ENCODE peak calls at places on chromosomes 11 and 22, in nine cellular contexts. One of them, this sample, is unnamed. For H3K9me3 and H3K27me3, the result is how much of the 10 kb centered on the place peaks cover.

GRCh38 chr11:47348859-47349258 is 3.6 kb downstream of the MYBPC3 start:
- DNase-seq in sigmoid colon: no peak
- DNase-seq in naive thymus-derived CD4-positive, alpha-beta T cell: no peak
- DNase-seq in lung: no peak
- DNase-seq in lower lobe of right lung: no peak
- DNase-seq in Panc1: no peak
- DNase-seq in breast epithelium: no peak
- DNase-seq in CD4-positive, alpha-beta T cell: no peak
- DNase-seq in neuronal stem cell: no peak
- DNase-seq in this sample: no peak

GRCh38 chr11:70454197-70454767 is 56.0 kb downstream of the CTTN start:
- DNase-seq in sigmoid colon: no peak
- DNase-seq in naive thymus-derived CD4-positive, alpha-beta T cell: no peak
- DNase-seq in lung: no peak
- DNase-seq in lower lobe of right lung: no peak
- DNase-seq in Panc1: no peak
- DNase-seq in breast epithelium: no peak
- DNase-seq in CD4-positive, alpha-beta T cell: no peak
- DNase-seq in neuronal stem cell: no peak
- DNase-seq in this sample: no peak

GRCh38 chr22:46143491-46144147 is 6.7 kb upstream of the PPARA start:
- DNase-seq in sigmoid colon: peak
- DNase-seq in naive thymus-derived CD4-positive, alpha-beta T cell: no peak
- DNase-seq in lung: no peak
- DNase-seq in lower lobe of right lung: no peak
- DNase-seq in Panc1: no peak
- DNase-seq in breast epithelium: no peak
- DNase-seq in CD4-positive, alpha-beta T cell: no peak
- DNase-seq in neuronal stem cell: no peak
- DNase-seq in this sample: no peak

GRCh38 chr22:40709752-40710413 is 30.6 kb downstream of the MCHR1 start:
- DNase-seq in sigmoid colon: peak
- DNase-seq in naive thymus-derived CD4-positive, alpha-beta T cell: no peak
- DNase-seq in lung: no peak
- DNase-seq in lower lobe of right lung: no peak
- DNase-seq in Panc1: no peak
- DNase-seq in breast epithelium: no peak
- DNase-seq in CD4-positive, alpha-beta T cell: no peak
- DNase-seq in neuronal stem cell: no peak
- DNase-seq in this sample: peak

GRCh38 chr11:20226936-20227335 is 66.7 kb upstream of the DBX1 start:
- DNase-seq in sigmoid colon: no peak
- DNase-seq in naive thymus-derived CD4-positive, alpha-beta T cell: no peak
- DNase-seq in lung: no peak
- DNase-seq in lower lobe of right lung: no peak
- DNase-seq in Panc1: no peak
- DNase-seq in breast epithelium: no peak
- DNase-seq in CD4-positive, alpha-beta T cell: no peak
- DNase-seq in neuronal stem cell: no peak
- DNase-seq in this sample: no peak

GRCh38 chr11:66321606-66322005 is 4.8 kb upstream of the CD248 start:
- DNase-seq in sigmoid colon: no peak
- DNase-seq in naive thymus-derived CD4-positive, alpha-beta T cell: no peak
- DNase-seq in lung: no peak
- DNase-seq in lower lobe of right lung: no peak
- DNase-seq in Panc1: no peak
- DNase-seq in breast epithelium: no peak
- DNase-seq in CD4-positive, alpha-beta T cell: no peak
- DNase-seq in neuronal stem cell: no peak
- DNase-seq in this sample: no peak

GRCh38 chr11:78586452-78587046 is 11.9 kb upstream of the NARS2 start:
- DNase-seq in sigmoid colon: no peak
- DNase-seq in naive thymus-derived CD4-positive, alpha-beta T cell: peak
- DNase-seq in lung: no peak
- DNase-seq in lower lobe of right lung: no peak
- DNase-seq in Panc1: no peak
- DNase-seq in breast epithelium: no peak
- DNase-seq in CD4-positive, alpha-beta T cell: no peak
- DNase-seq in neuronal stem cell: no peak
- DNase-seq in this sample: no peak

GRCh38 chr11:59186130-59186594 is 14.2 kb downstream of the DTX4 start:
- DNase-seq in sigmoid colon: no peak
- DNase-seq in naive thymus-derived CD4-positive, alpha-beta T cell: peak
- DNase-seq in lung: peak
- DNase-seq in lower lobe of right lung: peak
- DNase-seq in Panc1: no peak
- DNase-seq in breast epithelium: no peak
- DNase-seq in CD4-positive, alpha-beta T cell: peak
- DNase-seq in neuronal stem cell: no peak
- DNase-seq in this sample: no peak

GRCh38 chr22:20089977-20090729 is 10.1 kb downstream of the DGCR8 start:
- DNase-seq in sigmoid colon: no peak
- DNase-seq in naive thymus-derived CD4-positive, alpha-beta T cell: no peak
- DNase-seq in lung: no peak
- DNase-seq in lower lobe of right lung: peak
- DNase-seq in Panc1: no peak
- DNase-seq in breast epithelium: no peak
- DNase-seq in CD4-positive, alpha-beta T cell: no peak
- DNase-seq in neuronal stem cell: no peak
- DNase-seq in this sample: no peak

GRCh38 chr11:12818333-12819015 is 144.3 kb downstream of the TEAD1 start:
- DNase-seq in sigmoid colon: no peak
- DNase-seq in naive thymus-derived CD4-positive, alpha-beta T cell: no peak
- DNase-seq in lung: no peak
- DNase-seq in lower lobe of right lung: no peak
- DNase-seq in Panc1: no peak
- DNase-seq in breast epithelium: no peak
- DNase-seq in CD4-positive, alpha-beta T cell: no peak
- DNase-seq in neuronal stem cell: no peak
- DNase-seq in this sample: no peak

GRCh38 chr11:131370090-131370751 is at the start of gene NTM:
- DNase-seq in sigmoid colon: peak
- DNase-seq in naive thymus-derived CD4-positive, alpha-beta T cell: no peak
- DNase-seq in lung: peak
- DNase-seq in lower lobe of right lung: no peak
- DNase-seq in Panc1: no peak
- DNase-seq in breast epithelium: no peak
- DNase-seq in CD4-positive, alpha-beta T cell: no peak
- DNase-seq in neuronal stem cell: peak
- DNase-seq in this sample: peak

GRCh38 chr11:15923169-15923568 is 433.2 kb downstream of the SOX6 start:
- DNase-seq in sigmoid colon: no peak
- DNase-seq in naive thymus-derived CD4-positive, alpha-beta T cell: no peak
- DNase-seq in lung: no peak
- DNase-seq in lower lobe of right lung: no peak
- DNase-seq in Panc1: no peak
- DNase-seq in breast epithelium: no peak
- DNase-seq in CD4-positive, alpha-beta T cell: no peak
- DNase-seq in neuronal stem cell: no peak
- DNase-seq in this sample: no peak

GRCh38 chr22:19168088-19168890 is 10.2 kb downstream of the SLC25A1 start:
- DNase-seq in sigmoid colon: no peak
- DNase-seq in naive thymus-derived CD4-positive, alpha-beta T cell: no peak
- DNase-seq in lung: no peak
- DNase-seq in lower lobe of right lung: no peak
- DNase-seq in Panc1: no peak
- DNase-seq in breast epithelium: no peak
- DNase-seq in CD4-positive, alpha-beta T cell: no peak
- DNase-seq in neuronal stem cell: no peak
- DNase-seq in this sample: no peak

GRCh38 chr22:19819209-19819910 is 35.3 kb downstream of the GNB1L start:
- DNase-seq in sigmoid colon: peak
- DNase-seq in naive thymus-derived CD4-positive, alpha-beta T cell: no peak
- DNase-seq in lung: no peak
- DNase-seq in lower lobe of right lung: no peak
- DNase-seq in Panc1: no peak
- DNase-seq in breast epithelium: peak
- DNase-seq in CD4-positive, alpha-beta T cell: peak
- DNase-seq in neuronal stem cell: no peak
- DNase-seq in this sample: no peak

GRCh38 chr11:128200467-128200866 is 386.9 kb downstream of the ETS1 start:
- DNase-seq in sigmoid colon: no peak
- DNase-seq in naive thymus-derived CD4-positive, alpha-beta T cell: no peak
- DNase-seq in lung: no peak
- DNase-seq in lower lobe of right lung: no peak
- DNase-seq in Panc1: no peak
- DNase-seq in breast epithelium: no peak
- DNase-seq in CD4-positive, alpha-beta T cell: no peak
- DNase-seq in neuronal stem cell: no peak
- DNase-seq in this sample: no peak

GRCh38 chr11:23364076-23364475 is 503.8 kb upstream of the CCDC179 start:
- DNase-seq in sigmoid colon: no peak
- DNase-seq in naive thymus-derived CD4-positive, alpha-beta T cell: no peak
- DNase-seq in lung: no peak
- DNase-seq in lower lobe of right lung: no peak
- DNase-seq in Panc1: no peak
- DNase-seq in breast epithelium: no peak
- DNase-seq in CD4-positive, alpha-beta T cell: no peak
- DNase-seq in neuronal stem cell: no peak
- DNase-seq in this sample: no peak

GRCh38 chr22:32796865-32797573 is 4.5 kb upstream of the TIMP3 start:
- DNase-seq in sigmoid colon: peak
- DNase-seq in naive thymus-derived CD4-positive, alpha-beta T cell: peak
- DNase-seq in lung: peak
- DNase-seq in lower lobe of right lung: peak
- DNase-seq in Panc1: peak
- DNase-seq in breast epithelium: peak
- DNase-seq in CD4-positive, alpha-beta T cell: peak
- DNase-seq in neuronal stem cell: peak
- DNase-seq in this sample: peak

GRCh38 chr22:33658775-33659174 is 261.5 kb downstream of the LARGE1 start:
- DNase-seq in sigmoid colon: peak
- DNase-seq in naive thymus-derived CD4-positive, alpha-beta T cell: no peak
- DNase-seq in lung: peak
- DNase-seq in lower lobe of right lung: no peak
- DNase-seq in Panc1: no peak
- DNase-seq in breast epithelium: peak
- DNase-seq in CD4-positive, alpha-beta T cell: no peak
- DNase-seq in neuronal stem cell: no peak
- DNase-seq in this sample: no peak

GRCh38 chr11:93935826-93936225 is 85.3 kb upstream of the HEPHL1 start:
- DNase-seq in sigmoid colon: no peak
- DNase-seq in naive thymus-derived CD4-positive, alpha-beta T cell: no peak
- DNase-seq in lung: no peak
- DNase-seq in lower lobe of right lung: no peak
- DNase-seq in Panc1: no peak
- DNase-seq in breast epithelium: no peak
- DNase-seq in CD4-positive, alpha-beta T cell: no peak
- DNase-seq in neuronal stem cell: no peak
- DNase-seq in this sample: no peak

GRCh38 chr11:112961146-112961668 is at the start of gene NCAM1:
- DNase-seq in sigmoid colon: peak
- DNase-seq in naive thymus-derived CD4-positive, alpha-beta T cell: peak
- DNase-seq in lung: peak
- DNase-seq in lower lobe of right lung: peak
- DNase-seq in Panc1: peak
- DNase-seq in breast epithelium: no peak
- DNase-seq in CD4-positive, alpha-beta T cell: no peak
- DNase-seq in neuronal stem cell: peak
- DNase-seq in this sample: peak

DNA sequence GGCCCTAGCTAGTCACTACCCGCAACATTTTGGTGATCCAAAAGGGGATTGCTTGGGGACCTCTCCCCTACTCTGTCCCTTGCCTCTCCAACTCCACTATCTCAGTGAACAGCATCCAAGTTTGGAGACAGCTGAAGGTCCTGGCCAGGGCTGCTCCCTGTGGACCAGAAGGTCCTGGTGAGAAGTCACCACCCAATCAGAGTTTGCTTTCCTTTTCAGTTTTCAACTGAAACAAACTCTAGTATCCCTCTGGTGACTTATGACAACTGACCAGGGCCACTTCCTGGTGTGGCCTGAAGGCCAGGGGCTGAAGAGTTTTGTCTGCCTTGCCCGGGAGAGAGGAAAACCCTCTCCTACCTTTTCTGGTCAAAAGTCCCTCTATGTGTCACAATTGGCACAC is 5.1 kb downstream of the JAML start:
- DNase-seq in sigmoid colon: no peak
- DNase-seq in naive thymus-derived CD4-positive, alpha-beta T cell: no peak
- DNase-seq in lung: no peak
- DNase-seq in lower lobe of right lung: no peak
- DNase-seq in Panc1: no peak
- DNase-seq in breast epithelium: no peak
- DNase-seq in CD4-positive, alpha-beta T cell: no peak
- DNase-seq in neuronal stem cell: no peak
- DNase-seq in this sample: no peak
- H3K27ac ChIP-seq in sigmoid colon: no peak
- H3K27ac ChIP-seq in naive thymus-derived CD4-positive, alpha-beta T cell: no peak
- H3K27ac ChIP-seq in lung: no peak
- H3K27ac ChIP-seq in lower lobe of right lung: peak
- H3K27ac ChIP-seq in Panc1: no peak
- H3K27ac ChIP-seq in breast epithelium: no peak
- H3K27ac ChIP-seq in CD4-positive, alpha-beta T cell: peak
- H3K27ac ChIP-seq in neuronal stem cell: no peak
- H3K27ac ChIP-seq in this sample: no peak

GRCh38 chr11:103529217-103529684 is 420.0 kb downstream of the DYNC2H1 start:
- DNase-seq in sigmoid colon: no peak
- DNase-seq in naive thymus-derived CD4-positive, alpha-beta T cell: no peak
- DNase-seq in lung: no peak
- DNase-seq in lower lobe of right lung: no peak
- DNase-seq in Panc1: peak
- DNase-seq in breast epithelium: no peak
- DNase-seq in CD4-positive, alpha-beta T cell: no peak
- DNase-seq in neuronal stem cell: no peak
- DNase-seq in this sample: no peak
- H3K9me3 ChIP-seq in sigmoid colon: under half
- H3K9me3 ChIP-seq in naive thymus-derived CD4-positive, alpha-beta T cell: under half
- H3K9me3 ChIP-seq in lung: under half
- H3K9me3 ChIP-seq in lower lobe of right lung: under half
- H3K9me3 ChIP-seq in Panc1: under half
- H3K9me3 ChIP-seq in breast epithelium: under half
- H3K9me3 ChIP-seq in CD4-positive, alpha-beta T cell: under half
- H3K9me3 ChIP-seq in neuronal stem cell: under half
- H3K9me3 ChIP-seq in this sample: under half

GRCh38 chr11:114156766-114157165 is 97.3 kb downstream of the ZBTB16 start:
- DNase-seq in sigmoid colon: peak
- DNase-seq in naive thymus-derived CD4-positive, alpha-beta T cell: no peak
- DNase-seq in lung: no peak
- DNase-seq in lower lobe of right lung: no peak
- DNase-seq in Panc1: no peak
- DNase-seq in breast epithelium: no peak
- DNase-seq in CD4-positive, alpha-beta T cell: no peak
- DNase-seq in neuronal stem cell: no peak
- DNase-seq in this sample: no peak
- H3K27me3 ChIP-seq in sigmoid colon: under half
- H3K27me3 ChIP-seq in naive thymus-derived CD4-positive, alpha-beta T cell: under half
- H3K27me3 ChIP-seq in lung: under half
- H3K27me3 ChIP-seq in lower lobe of right lung: under half
- H3K27me3 ChIP-seq in Panc1: under half
- H3K27me3 ChIP-seq in breast epithelium: under half
- H3K27me3 ChIP-seq in CD4-positive, alpha-beta T cell: under half
- H3K27me3 ChIP-seq in neuronal stem cell: under half
- H3K27me3 ChIP-seq in this sample: under half

DNA sequence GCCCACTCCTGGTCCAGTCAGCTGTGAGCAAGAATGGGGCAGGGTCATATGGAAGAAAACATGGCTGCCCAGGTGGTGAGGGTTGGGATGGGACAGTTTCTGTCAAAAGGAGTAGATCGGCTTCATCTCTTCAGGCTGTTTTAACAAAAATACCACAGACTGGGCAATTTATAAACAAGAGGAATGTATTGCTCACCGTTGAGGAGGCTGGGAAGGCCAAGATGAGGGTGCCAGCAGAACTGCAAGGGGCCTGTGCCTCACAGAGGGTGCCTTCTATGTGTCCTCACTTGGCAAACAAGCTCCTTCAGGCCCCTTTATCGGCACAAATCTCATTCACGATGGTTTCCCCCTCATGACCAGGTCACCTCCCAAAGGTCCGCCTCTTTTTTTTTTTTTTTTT is 18.1 kb upstream of the RELT start:
- DNase-seq in sigmoid colon: no peak
- DNase-seq in naive thymus-derived CD4-positive, alpha-beta T cell: no peak
- DNase-seq in lung: no peak
- DNase-seq in lower lobe of right lung: no peak
- DNase-seq in Panc1: no peak
- DNase-seq in breast epithelium: no peak
- DNase-seq in CD4-positive, alpha-beta T cell: no peak
- DNase-seq in neuronal stem cell: no peak
- DNase-seq in this sample: no peak
- H3K27ac ChIP-seq in sigmoid colon: no peak
- H3K27ac ChIP-seq in naive thymus-derived CD4-positive, alpha-beta T cell: no peak
- H3K27ac ChIP-seq in lung: no peak
- H3K27ac ChIP-seq in lower lobe of right lung: no peak
- H3K27ac ChIP-seq in Panc1: no peak
- H3K27ac ChIP-seq in breast epithelium: no peak
- H3K27ac ChIP-seq in CD4-positive, alpha-beta T cell: no peak
- H3K27ac ChIP-seq in neuronal stem cell: no peak
- H3K27ac ChIP-seq in this sample: no peak

This sample was measured in right atrium auricular region.